ENCODE peak calls at places on chromosome 3, in ten cellular contexts. K is A549; P is ovary; R is tibial nerve; H is body of pancreas; U is lower lobe of right lung; O is hepatocyte; X is CD8-positive, alpha-beta T cell; F is left ventricle myocardium inferior; Q is RWPE2. N is an unnamed sample.
A peak's percentile ranks its signal among the peaks of the same experiment; 100 is the strongest.

GRCh38 chr3:55483196-55484095 is 3.7 kb downstream of the WNT5A start:
- DNase-seq in R (no peak), O (no peak), X (no peak), K (no peak), H (no peak), Q (no peak), U (no peak), F (no peak), P (peak; percentile 45), N (no peak)

GRCh38 chr3:171796625-171797264 is 13.5 kb downstream of the PLD1 start:
- DNase-seq in H (no peak), Q (no peak), R (no peak), U (no peak), X (no peak), P (no peak), K (no peak), O (no peak), F (no peak), N (no peak)

GRCh38 chr3:53826048-53826447 is 20.2 kb downstream of the CHDH start:
- DNase-seq in X (no peak), Q (no peak), H (no peak), P (no peak), K (no peak), F (no peak), U (no peak), R (no peak), O (no peak), N (no peak)

GRCh38 chr3:60301142-60301541 is 950.1 kb downstream of the FHIT start:
- DNase-seq in X (no peak), U (no peak), O (peak; percentile 11), Q (no peak), P (no peak), K (no peak), H (no peak), F (no peak), R (no peak), N (no peak)

GRCh38 chr3:50125541-50126286 is 29.4 kb upstream of the SEMA3F start:
- DNase-seq in K (no peak), Q (no peak), X (no peak), O (no peak), R (no peak), U (peak; percentile 33), P (no peak), F (peak; percentile 4), H (no peak), N (no peak)

GRCh38 chr3:147120029-147120428 is 286.3 kb downstream of the ZIC4 start:
- DNase-seq in Q (no peak), R (no peak), O (peak; percentile 11), F (no peak), U (no peak), H (no peak), K (peak; percentile 10), X (no peak), P (no peak), N (no peak)

GRCh38 chr3:27685474-27685873 is 36.6 kb downstream of the EOMES start:
- DNase-seq in P (no peak), U (no peak), O (no peak), X (no peak), F (no peak), K (no peak), H (no peak), Q (no peak), R (no peak), N (no peak)

GRCh38 chr3:40291471-40291870 is 18.0 kb upstream of the EIF1B start:
- DNase-seq in U (no peak), Q (no peak), K (no peak), O (no peak), H (no peak), R (no peak), P (no peak), F (no peak), X (no peak), N (no peak)

GRCh38 chr3:187290561-187290960 is 976 bp downstream of the MASP1 start:
- DNase-seq in O (no peak), H (no peak), K (no peak), F (no peak), R (no peak), P (no peak), X (no peak), U (no peak), Q (no peak), N (no peak)

DNA sequence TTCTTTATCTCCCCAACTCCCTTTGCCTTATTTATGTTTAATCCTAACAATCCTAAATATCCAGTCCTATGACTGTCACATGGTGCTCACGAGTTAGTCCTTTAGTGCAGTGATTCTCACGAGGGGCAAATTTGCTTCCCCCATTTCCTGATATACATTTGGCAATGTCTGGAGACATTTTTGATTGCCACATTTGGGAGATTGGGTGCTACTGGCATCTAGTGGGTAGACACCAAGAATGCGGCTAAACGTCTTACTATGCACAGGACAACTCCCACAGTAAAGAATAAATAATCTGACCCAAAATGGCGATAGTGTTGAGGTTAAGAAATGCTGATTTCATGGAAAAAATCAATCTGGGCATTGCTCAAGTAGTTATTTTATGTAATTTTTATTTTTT is 466.5 kb downstream of the ROBO2 start:
- DNase-seq in O (no peak), R (no peak), Q (no peak), H (no peak), K (no peak), P (no peak), X (no peak), U (no peak), F (no peak), N (no peak)
- TF ChIP-seq CTCF in O (no peak), R (no peak), Q (no peak), H (no peak), K (no peak), P (no peak), X (no peak), U (no peak), F (no peak), N (no peak)

GRCh38 chr3:15771444-15771843 is 26.3 kb downstream of the ANKRD28 start:
- DNase-seq in F (no peak), P (no peak), R (no peak), X (no peak), H (no peak), Q (no peak), U (no peak), K (no peak), O (no peak), N (no peak)

GRCh38 chr3:15769256-15769915 is 28.4 kb downstream of the ANKRD28 start:
- DNase-seq in K (no peak), H (no peak), R (no peak), X (no peak), O (no peak), U (no peak), F (no peak), Q (no peak), P (no peak), N (no peak)

GRCh38 chr3:15766406-15766805 is 31.4 kb downstream of the ANKRD28 start:
- DNase-seq in X (no peak), Q (no peak), R (no peak), K (no peak), O (no peak), U (no peak), F (no peak), H (no peak), P (no peak), N (no peak)

DNA sequence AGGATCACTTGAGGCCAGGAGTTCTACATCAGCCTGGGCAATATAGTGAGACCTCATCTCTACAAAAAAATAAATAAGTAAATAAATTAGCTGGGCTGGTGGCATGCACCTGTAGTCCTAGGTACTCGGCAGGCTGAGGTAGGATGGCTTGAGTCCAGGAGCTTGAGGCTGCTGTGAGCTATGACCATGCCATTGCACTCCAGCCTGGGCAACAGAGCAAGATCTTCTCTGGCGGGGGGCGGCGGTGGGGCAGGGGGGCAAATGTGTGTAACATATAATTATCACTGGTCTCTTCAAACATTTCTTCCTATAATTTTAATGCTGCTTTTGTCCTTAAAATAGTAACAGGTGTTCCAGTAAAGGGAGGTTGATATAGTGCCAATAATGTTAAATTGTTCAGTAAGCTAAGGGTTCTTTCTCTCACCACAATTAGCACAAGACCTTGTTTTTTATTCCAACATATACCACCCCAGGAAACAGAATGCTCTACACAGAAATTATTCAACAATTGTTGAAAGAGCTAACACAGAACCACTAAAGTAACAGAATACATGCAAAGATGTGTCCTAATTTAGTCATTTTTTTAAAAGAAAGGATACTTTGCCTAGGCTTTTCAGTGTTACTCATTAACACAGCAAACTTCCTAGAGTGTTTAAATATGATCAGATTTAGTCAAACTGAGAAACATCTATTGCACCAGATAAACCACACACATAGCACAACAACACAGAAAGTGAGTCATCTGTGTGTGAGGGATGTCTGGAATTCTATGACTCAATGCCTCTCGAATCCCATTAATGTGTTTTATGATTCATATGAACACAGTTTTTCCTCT is 29.1 kb downstream of the ANKRD28 start:
- DNase-seq in X (no peak), H (peak; percentile 48), Q (no peak), F (no peak), U (peak; percentile 47), R (no peak), K (peak; percentile 90), P (no peak), O (peak; percentile 71), N (no peak)
- H3K27ac ChIP-seq in X (no peak overlapping the region), H (peak overlapping the region; percentile 62), Q (peak overlapping the region; percentile 95), F (no peak overlapping the region), U (peak overlapping the region; percentile 8), R (peak overlapping the region; percentile 58), K (peak overlapping the region; percentile 91), P (no peak overlapping the region), O (peak overlapping the region; percentile 67), N (no peak overlapping the region)

GRCh38 chr3:118472586-118472985 is 562.1 kb downstream of the IGSF11 start:
- DNase-seq in O (peak; percentile 10), U (no peak), R (no peak), H (no peak), P (no peak), K (peak; percentile 6), F (no peak), X (no peak), Q (no peak), N (no peak)

GRCh38 chr3:118468801-118469200 is 565.8 kb downstream of the IGSF11 start:
- DNase-seq in U (no peak), H (no peak), O (no peak), K (no peak), F (no peak), R (no peak), Q (no peak), X (no peak), P (no peak), N (no peak)

DNA sequence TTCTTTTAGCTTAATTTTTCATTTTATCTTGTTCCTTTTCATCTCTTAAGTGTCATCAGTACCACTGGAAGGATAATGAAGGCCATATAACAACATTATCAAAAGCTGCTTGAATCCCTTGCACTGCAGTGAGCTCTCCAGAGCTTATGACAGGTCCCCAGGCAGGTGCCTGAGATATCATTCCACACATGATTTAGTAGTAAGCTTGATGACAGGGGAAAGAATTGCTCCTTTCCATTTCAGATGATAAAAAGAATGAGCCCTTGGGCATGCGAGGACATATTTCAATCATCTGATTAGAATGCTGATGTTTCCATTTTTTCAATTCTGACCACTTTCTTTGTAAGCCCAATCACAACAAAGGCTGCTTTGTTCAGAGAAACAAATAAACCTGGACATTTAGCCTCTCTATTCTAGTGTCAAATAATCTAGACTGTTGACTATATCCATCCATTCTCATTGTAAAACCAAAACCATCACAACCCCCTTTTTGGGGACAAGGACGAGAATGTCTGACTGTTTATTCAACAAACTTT is 567.8 kb downstream of the IGSF11 start:
- DNase-seq in F (no peak), O (no peak), K (no peak), H (no peak), Q (no peak), P (no peak), X (no peak), R (no peak), U (no peak), N (no peak)
- H3K4me3 ChIP-seq in F (no peak overlapping the region), O (no peak overlapping the region), K (no peak overlapping the region), H (no peak overlapping the region), Q (no peak overlapping the region), P (no peak overlapping the region), X (no peak overlapping the region), R (no peak overlapping the region), U (no peak overlapping the region), N (no peak overlapping the region)

GRCh38 chr3:4543110-4543509 is 50.0 kb downstream of the ITPR1 start:
- DNase-seq in F (no peak), X (no peak), H (no peak), K (no peak), R (no peak), P (no peak), Q (no peak), U (no peak), O (no peak), N (no peak)
- TF ChIP-seq CTCF in F (no peak), X (no peak), H (no peak), K (no peak), R (no peak), P (no peak), Q (no peak), U (no peak), O (no peak), N (no peak)

N was measured in testis.